ENCODE peak calls at places on chromosomes 16 and 17, in eight cellular contexts. One of them, this sample, is unnamed.

GRCh38 chr17:13076905-13077304 is 59.1 kb upstream of the ELAC2 start:
- DNase-seq in GM23338: no peak
- DNase-seq in GM23248: peak; percentile 48
- DNase-seq in fibroblast of lung: peak; percentile 23
- DNase-seq in neuronal stem cell: no peak
- DNase-seq in hepatocyte: no peak
- DNase-seq in mesenchymal stem cell: no peak
- DNase-seq in neural progenitor cell: no peak
- DNase-seq in this sample: no peak

GRCh38 chr17:50877838-50878237 is 11.7 kb upstream of the TOB1 start:
- DNase-seq in GM23338: no peak
- DNase-seq in GM23248: no peak
- DNase-seq in fibroblast of lung: no peak
- DNase-seq in neuronal stem cell: no peak
- DNase-seq in hepatocyte: no peak
- DNase-seq in mesenchymal stem cell: no peak
- DNase-seq in neural progenitor cell: no peak
- DNase-seq in this sample: no peak

GRCh38 chr16:16062023-16062932 is 112.9 kb downstream of the ABCC1 start:
- DNase-seq in GM23338: peak; percentile 50
- DNase-seq in GM23248: no peak
- DNase-seq in fibroblast of lung: peak; percentile 41
- DNase-seq in neuronal stem cell: no peak
- DNase-seq in hepatocyte: no peak
- DNase-seq in mesenchymal stem cell: peak; percentile 41
- DNase-seq in neural progenitor cell: peak; percentile 11
- DNase-seq in this sample: no peak

GRCh38 chr17:47742319-47743181 is 9.5 kb downstream of the TBX21 start:
- DNase-seq in GM23338: peak; percentile 83
- DNase-seq in GM23248: no peak
- DNase-seq in fibroblast of lung: no peak
- DNase-seq in neuronal stem cell: peak; percentile 61
- DNase-seq in hepatocyte: peak; percentile 32
- DNase-seq in mesenchymal stem cell: no peak
- DNase-seq in neural progenitor cell: peak; percentile 81
- DNase-seq in this sample: peak; percentile 73

GRCh38 chr16:23105309-23105708 is 43.9 kb downstream of the USP31 start:
- DNase-seq in GM23338: no peak
- DNase-seq in GM23248: no peak
- DNase-seq in fibroblast of lung: no peak
- DNase-seq in neuronal stem cell: no peak
- DNase-seq in hepatocyte: no peak
- DNase-seq in mesenchymal stem cell: no peak
- DNase-seq in neural progenitor cell: no peak
- DNase-seq in this sample: no peak

GRCh38 chr17:15351925-15352324 is 10.5 kb upstream of the TEKT3 start:
- DNase-seq in GM23338: no peak
- DNase-seq in GM23248: peak; percentile 93
- DNase-seq in fibroblast of lung: peak; percentile 92
- DNase-seq in neuronal stem cell: no peak
- DNase-seq in hepatocyte: peak; percentile 41
- DNase-seq in mesenchymal stem cell: peak; percentile 65
- DNase-seq in neural progenitor cell: no peak
- DNase-seq in this sample: no peak

GRCh38 chr16:16120382-16121184 is 102.7 kb downstream of the ABCC6 start:
- DNase-seq in GM23338: no peak
- DNase-seq in GM23248: no peak
- DNase-seq in fibroblast of lung: peak; percentile 40
- DNase-seq in neuronal stem cell: no peak
- DNase-seq in hepatocyte: no peak
- DNase-seq in mesenchymal stem cell: no peak
- DNase-seq in neural progenitor cell: no peak
- DNase-seq in this sample: no peak

GRCh38 chr17:80616705-80617104 is 72.1 kb downstream of the RPTOR start:
- DNase-seq in GM23338: no peak
- DNase-seq in GM23248: no peak
- DNase-seq in fibroblast of lung: no peak
- DNase-seq in neuronal stem cell: no peak
- DNase-seq in hepatocyte: no peak
- DNase-seq in mesenchymal stem cell: no peak
- DNase-seq in neural progenitor cell: no peak
- DNase-seq in this sample: no peak

GRCh38 chr17:67156269-67157199 is 88.5 kb downstream of the HELZ start:
- DNase-seq in GM23338: peak; percentile 22
- DNase-seq in GM23248: no peak
- DNase-seq in fibroblast of lung: no peak
- DNase-seq in neuronal stem cell: no peak
- DNase-seq in hepatocyte: no peak
- DNase-seq in mesenchymal stem cell: no peak
- DNase-seq in neural progenitor cell: no peak
- DNase-seq in this sample: no peak

GRCh38 chr17:59914274-59914854 is 21.4 kb downstream of the RPS6KB1 start:
- DNase-seq in GM23338: peak; percentile 61
- DNase-seq in GM23248: peak; percentile 68
- DNase-seq in fibroblast of lung: peak; percentile 69
- DNase-seq in neuronal stem cell: peak; percentile 6
- DNase-seq in hepatocyte: peak; percentile 61
- DNase-seq in mesenchymal stem cell: peak; percentile 59
- DNase-seq in neural progenitor cell: peak; percentile 52
- DNase-seq in this sample: peak; percentile 80

GRCh38 chr16:63745456-63745855 is 1376.4 kb downstream of the CDH11 start:
- DNase-seq in GM23338: no peak
- DNase-seq in GM23248: no peak
- DNase-seq in fibroblast of lung: no peak
- DNase-seq in neuronal stem cell: no peak
- DNase-seq in hepatocyte: no peak
- DNase-seq in mesenchymal stem cell: no peak
- DNase-seq in neural progenitor cell: no peak
- DNase-seq in this sample: no peak

GRCh38 chr17:17849147-17849820 is 12.5 kb upstream of the SREBF1 start:
- DNase-seq in GM23338: no peak
- DNase-seq in GM23248: peak; percentile 81
- DNase-seq in fibroblast of lung: peak; percentile 53
- DNase-seq in neuronal stem cell: no peak
- DNase-seq in hepatocyte: no peak
- DNase-seq in mesenchymal stem cell: no peak
- DNase-seq in neural progenitor cell: no peak
- DNase-seq in this sample: peak; percentile 58

GRCh38 chr16:28549301-28549899 is 4.3 kb upstream of the SGF29 start:
- DNase-seq in GM23338: peak; percentile 45
- DNase-seq in GM23248: peak; percentile 68
- DNase-seq in fibroblast of lung: peak; percentile 69
- DNase-seq in neuronal stem cell: no peak
- DNase-seq in hepatocyte: peak; percentile 47
- DNase-seq in mesenchymal stem cell: peak; percentile 38
- DNase-seq in neural progenitor cell: no peak
- DNase-seq in this sample: peak; percentile 78

GRCh38 chr17:60729854-60730253 is 52.2 kb downstream of the BCAS3 start:
- DNase-seq in GM23338: no peak
- DNase-seq in GM23248: no peak
- DNase-seq in fibroblast of lung: peak; percentile 20
- DNase-seq in neuronal stem cell: no peak
- DNase-seq in hepatocyte: peak; percentile 20
- DNase-seq in mesenchymal stem cell: no peak
- DNase-seq in neural progenitor cell: no peak
- DNase-seq in this sample: no peak

GRCh38 chr16:82699262-82699661 is 72.5 kb downstream of the CDH13 start:
- DNase-seq in GM23338: no peak
- DNase-seq in GM23248: peak; percentile 24
- DNase-seq in fibroblast of lung: no peak
- DNase-seq in neuronal stem cell: no peak
- DNase-seq in hepatocyte: no peak
- DNase-seq in mesenchymal stem cell: no peak
- DNase-seq in neural progenitor cell: no peak
- DNase-seq in this sample: no peak

GRCh38 chr16:80627108-80627507 is 86.3 kb downstream of the DYNLRB2 start:
- DNase-seq in GM23338: no peak
- DNase-seq in GM23248: no peak
- DNase-seq in fibroblast of lung: no peak
- DNase-seq in neuronal stem cell: no peak
- DNase-seq in hepatocyte: no peak
- DNase-seq in mesenchymal stem cell: no peak
- DNase-seq in neural progenitor cell: no peak
- DNase-seq in this sample: no peak

DNA sequence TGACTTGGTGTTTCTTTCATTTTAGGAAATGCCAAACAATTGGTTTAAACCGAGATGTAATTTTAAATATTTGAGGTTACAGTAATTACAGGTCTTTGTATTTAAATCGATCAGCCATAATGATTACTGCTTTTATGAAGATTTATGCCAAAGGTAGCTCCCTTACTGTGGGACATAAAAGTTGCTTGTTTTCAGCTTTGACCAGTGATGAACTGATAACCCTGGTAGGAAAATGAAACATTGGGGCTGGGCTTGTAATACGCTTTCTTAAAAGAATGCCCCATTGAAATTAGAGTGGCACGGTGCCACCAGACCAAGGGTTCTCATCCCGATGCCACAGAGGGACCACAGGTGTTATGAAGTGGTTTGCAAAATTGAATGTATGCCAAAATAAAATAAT is 7.3 kb downstream of the TNRC6A start:
- DNase-seq in GM23338: no peak
- DNase-seq in GM23248: no peak
- DNase-seq in fibroblast of lung: no peak
- DNase-seq in neuronal stem cell: no peak
- DNase-seq in hepatocyte: no peak
- DNase-seq in mesenchymal stem cell: no peak
- DNase-seq in neural progenitor cell: no peak
- DNase-seq in this sample: no peak
- H3K4me1 ChIP-seq in GM23338: peaks cover 88% of the 10 kb centered on the region
- H3K4me1 ChIP-seq in GM23248: peaks cover 52% of the 10 kb centered on the region
- H3K4me1 ChIP-seq in fibroblast of lung: peaks cover 12% of the 10 kb centered on the region
- H3K4me1 ChIP-seq in neuronal stem cell: peaks cover under 1% of the 10 kb centered on the region
- H3K4me1 ChIP-seq in hepatocyte: peaks cover 21% of the 10 kb centered on the region
- H3K4me1 ChIP-seq in mesenchymal stem cell: peaks cover 4% of the 10 kb centered on the region
- H3K4me1 ChIP-seq in neural progenitor cell: no peaks in the 10 kb centered on the region
- H3K4me1 ChIP-seq in this sample: peaks cover 55% of the 10 kb centered on the region

GRCh38 chr16:25823891-25824290 is 132.1 kb downstream of the HS3ST4 start:
- DNase-seq in GM23338: no peak
- DNase-seq in GM23248: peak; percentile 37
- DNase-seq in fibroblast of lung: no peak
- DNase-seq in neuronal stem cell: no peak
- DNase-seq in hepatocyte: peak; percentile 19
- DNase-seq in mesenchymal stem cell: no peak
- DNase-seq in neural progenitor cell: no peak
- DNase-seq in this sample: no peak
- H3K27ac ChIP-seq in GM23338: no peak overlapping the region
- H3K27ac ChIP-seq in GM23248: no peak overlapping the region
- H3K27ac ChIP-seq in fibroblast of lung: no peak overlapping the region
- H3K27ac ChIP-seq in neuronal stem cell: no peak overlapping the region
- H3K27ac ChIP-seq in hepatocyte: no peak overlapping the region
- H3K27ac ChIP-seq in mesenchymal stem cell: no peak overlapping the region
- H3K27ac ChIP-seq in neural progenitor cell: no peak overlapping the region
- H3K27ac ChIP-seq in this sample: no peak overlapping the region

GRCh38 chr16:12558641-12559040 is 245.0 kb downstream of the CPPED1 start:
- DNase-seq in GM23338: peak; percentile 17
- DNase-seq in GM23248: no peak
- DNase-seq in fibroblast of lung: no peak
- DNase-seq in neuronal stem cell: no peak
- DNase-seq in hepatocyte: no peak
- DNase-seq in mesenchymal stem cell: no peak
- DNase-seq in neural progenitor cell: no peak
- DNase-seq in this sample: peak; percentile 46
- H3K4me2 ChIP-seq in GM23338: no peak overlapping the region
- H3K4me2 ChIP-seq in GM23248: no peak overlapping the region
- H3K4me2 ChIP-seq in fibroblast of lung: no peak overlapping the region
- H3K4me2 ChIP-seq in neuronal stem cell: no peak overlapping the region
- H3K4me2 ChIP-seq in hepatocyte: no peak overlapping the region
- H3K4me2 ChIP-seq in mesenchymal stem cell: no peak overlapping the region
- H3K4me2 ChIP-seq in neural progenitor cell: no peak overlapping the region
- H3K4me2 ChIP-seq in this sample: no peak overlapping the region

GRCh38 chr17:45402916-45403315 is 29.8 kb downstream of the ARHGAP27 start:
- DNase-seq in GM23338: no peak
- DNase-seq in GM23248: no peak
- DNase-seq in fibroblast of lung: no peak
- DNase-seq in neuronal stem cell: no peak
- DNase-seq in hepatocyte: no peak
- DNase-seq in mesenchymal stem cell: no peak
- DNase-seq in neural progenitor cell: no peak
- DNase-seq in this sample: no peak
- H3K4me1 ChIP-seq in GM23338: peaks cover 10% of the 10 kb centered on the region
- H3K4me1 ChIP-seq in GM23248: no peaks in the 10 kb centered on the region
- H3K4me1 ChIP-seq in fibroblast of lung: peaks cover 2% of the 10 kb centered on the region
- H3K4me1 ChIP-seq in neuronal stem cell: no peaks in the 10 kb centered on the region
- H3K4me1 ChIP-seq in hepatocyte: peaks cover 23% of the 10 kb centered on the region
- H3K4me1 ChIP-seq in mesenchymal stem cell: peaks cover 18% of the 10 kb centered on the region
- H3K4me1 ChIP-seq in neural progenitor cell: peaks cover 11% of the 10 kb centered on the region
- H3K4me1 ChIP-seq in this sample: peaks cover 3% of the 10 kb centered on the region

DNA sequence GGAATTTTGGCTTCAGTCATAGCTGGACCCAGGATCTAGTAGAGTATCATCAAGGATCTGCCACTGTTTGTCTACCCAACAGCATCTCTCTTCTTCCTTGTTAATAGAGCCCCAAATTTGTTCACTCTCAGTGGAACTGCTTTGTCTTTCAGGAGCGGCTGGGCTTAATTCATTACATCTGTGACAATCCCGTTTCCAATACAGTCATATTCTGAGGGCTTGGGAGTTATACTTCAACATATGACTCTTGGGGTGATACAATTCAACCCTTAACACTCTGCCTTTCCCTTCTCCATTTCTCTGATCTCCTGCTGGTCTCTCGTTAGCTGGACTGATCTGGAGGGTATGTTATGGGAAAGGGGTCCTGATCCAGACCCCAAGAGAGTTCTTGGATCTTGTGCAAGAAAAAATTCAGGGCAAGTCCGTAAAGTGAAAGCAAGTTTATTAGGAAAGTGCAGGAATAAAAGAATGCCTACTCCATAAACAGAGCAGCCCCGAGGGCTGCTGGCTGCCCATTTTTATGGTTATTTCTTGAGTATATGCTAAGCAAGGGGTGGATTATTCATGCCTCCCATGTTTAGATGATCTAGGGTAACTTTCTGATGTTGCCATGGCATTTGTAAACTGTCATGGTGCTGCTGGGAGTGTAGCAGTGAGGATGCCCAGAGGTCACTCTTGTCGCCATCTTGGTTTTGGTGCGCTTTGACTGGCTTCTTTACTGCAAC is 42.4 kb downstream of the IQCK start:
- DNase-seq in GM23338: no peak
- DNase-seq in GM23248: peak; percentile 10
- DNase-seq in fibroblast of lung: no peak
- DNase-seq in neuronal stem cell: no peak
- DNase-seq in hepatocyte: no peak
- DNase-seq in mesenchymal stem cell: no peak
- DNase-seq in neural progenitor cell: no peak
- DNase-seq in this sample: no peak
- H3K27ac ChIP-seq in GM23338: peak overlapping the region; percentile 32
- H3K27ac ChIP-seq in GM23248: no peak overlapping the region
- H3K27ac ChIP-seq in fibroblast of lung: no peak overlapping the region
- H3K27ac ChIP-seq in neuronal stem cell: no peak overlapping the region
- H3K27ac ChIP-seq in hepatocyte: no peak overlapping the region
- H3K27ac ChIP-seq in mesenchymal stem cell: no peak overlapping the region
- H3K27ac ChIP-seq in neural progenitor cell: no peak overlapping the region
- H3K27ac ChIP-seq in this sample: no peak overlapping the region

This sample was measured in Karpas-422.